ENCODE peak calls at places on chromosomes 1 and 21, in six cellular contexts. One of them, this sample, is unnamed.

GRCh38 chr1:173127369-173128307 is 76.9 kb upstream of the TNFSF18 start:
- DNase-seq in HCT116: no peak
- DNase-seq in GM12878: no peak
- DNase-seq in K562: no peak
- DNase-seq in NB4: no peak
- DNase-seq in A549: no peak
- DNase-seq in this sample: no peak

GRCh38 chr1:167899253-167899681 is 14.7 kb downstream of the ADCY10 start:
- DNase-seq in HCT116: no peak
- DNase-seq in GM12878: peak; percentile 55
- DNase-seq in K562: no peak
- DNase-seq in NB4: no peak
- DNase-seq in A549: no peak
- DNase-seq in this sample: no peak

GRCh38 chr1:62774971-62775578 is 8.9 kb upstream of the ATG4C start:
- DNase-seq in HCT116: no peak
- DNase-seq in GM12878: no peak
- DNase-seq in K562: peak; percentile 32
- DNase-seq in NB4: peak; percentile 37
- DNase-seq in A549: no peak
- DNase-seq in this sample: no peak

GRCh38 chr21:31117046-31117916 is 79.0 kb upstream of the KRTAP19-8 start:
- DNase-seq in HCT116: peak; percentile 50
- DNase-seq in GM12878: no peak
- DNase-seq in K562: no peak
- DNase-seq in NB4: peak; percentile 31
- DNase-seq in A549: peak; percentile 9
- DNase-seq in this sample: no peak

GRCh38 chr1:113390871-113391642 is 742 bp downstream of the MAGI3 start:
- DNase-seq in HCT116: no peak
- DNase-seq in GM12878: no peak
- DNase-seq in K562: peak; percentile 53
- DNase-seq in NB4: peak; percentile 47
- DNase-seq in A549: peak; percentile 8
- DNase-seq in this sample: peak; percentile 39

GRCh38 chr1:245856944-245857531 is 650.0 kb downstream of the SMYD3 start:
- DNase-seq in HCT116: no peak
- DNase-seq in GM12878: no peak
- DNase-seq in K562: no peak
- DNase-seq in NB4: no peak
- DNase-seq in A549: no peak
- DNase-seq in this sample: no peak

GRCh38 chr21:29149771-29150425 is 19.5 kb downstream of the MAP3K7CL start:
- DNase-seq in HCT116: no peak
- DNase-seq in GM12878: no peak
- DNase-seq in K562: no peak
- DNase-seq in NB4: no peak
- DNase-seq in A549: no peak
- DNase-seq in this sample: no peak

GRCh38 chr1:26127235-26128163 is 15.9 kb downstream of the PDIK1L start:
- DNase-seq in HCT116: no peak
- DNase-seq in GM12878: no peak
- DNase-seq in K562: peak; percentile 68
- DNase-seq in NB4: peak; percentile 47
- DNase-seq in A549: no peak
- DNase-seq in this sample: no peak

GRCh38 chr1:7384679-7385078 is 386.4 kb upstream of the VAMP3 start:
- DNase-seq in HCT116: no peak
- DNase-seq in GM12878: no peak
- DNase-seq in K562: no peak
- DNase-seq in NB4: no peak
- DNase-seq in A549: no peak
- DNase-seq in this sample: no peak

GRCh38 chr1:51666463-51666862 is 49.6 kb downstream of the OSBPL9 start:
- DNase-seq in HCT116: no peak
- DNase-seq in GM12878: no peak
- DNase-seq in K562: no peak
- DNase-seq in NB4: no peak
- DNase-seq in A549: no peak
- DNase-seq in this sample: no peak

GRCh38 chr1:180343931-180344406 is 113.9 kb downstream of the LHX4 start:
- DNase-seq in HCT116: no peak
- DNase-seq in GM12878: peak; percentile 30
- DNase-seq in K562: peak; percentile 12
- DNase-seq in NB4: peak; percentile 27
- DNase-seq in A549: no peak
- DNase-seq in this sample: no peak

GRCh38 chr1:231724041-231724440 is 97.5 kb downstream of the DISC1 start:
- DNase-seq in HCT116: no peak
- DNase-seq in GM12878: no peak
- DNase-seq in K562: no peak
- DNase-seq in NB4: peak; percentile 84
- DNase-seq in A549: no peak
- DNase-seq in this sample: no peak

GRCh38 chr1:32900956-32901822 is at the start of gene TMEM54:
- DNase-seq in HCT116: no peak
- DNase-seq in GM12878: no peak
- DNase-seq in K562: peak; percentile 69
- DNase-seq in NB4: peak; percentile 34
- DNase-seq in A549: no peak
- DNase-seq in this sample: peak; percentile 45

GRCh38 chr1:25068829-25069228 is 138.8 kb upstream of the RUNX3 start:
- DNase-seq in HCT116: no peak
- DNase-seq in GM12878: no peak
- DNase-seq in K562: peak; percentile 20
- DNase-seq in NB4: no peak
- DNase-seq in A549: no peak
- DNase-seq in this sample: no peak

GRCh38 chr21:44801468-44802395 is at the start of gene UBE2G2:
- DNase-seq in HCT116: peak; percentile 27
- DNase-seq in GM12878: no peak
- DNase-seq in K562: peak; percentile 94
- DNase-seq in NB4: peak; percentile 87
- DNase-seq in A549: peak; percentile 72
- DNase-seq in this sample: peak; percentile 71

GRCh38 chr21:39221997-39222486 is 38.8 kb upstream of the PSMG1 start:
- DNase-seq in HCT116: no peak
- DNase-seq in GM12878: no peak
- DNase-seq in K562: no peak
- DNase-seq in NB4: no peak
- DNase-seq in A549: no peak
- DNase-seq in this sample: no peak

GRCh38 chr21:43959231-43960041 is 52.7 kb upstream of the TRAPPC10 start:
- DNase-seq in HCT116: no peak
- DNase-seq in GM12878: no peak
- DNase-seq in K562: no peak
- DNase-seq in NB4: no peak
- DNase-seq in A549: no peak
- DNase-seq in this sample: no peak

GRCh38 chr1:99825098-99825497 is 25.1 kb upstream of the AGL start:
- DNase-seq in HCT116: no peak
- DNase-seq in GM12878: no peak
- DNase-seq in K562: no peak
- DNase-seq in NB4: no peak
- DNase-seq in A549: no peak
- DNase-seq in this sample: no peak

GRCh38 chr21:26147535-26147934 is 23.0 kb downstream of the APP start:
- DNase-seq in HCT116: no peak
- DNase-seq in GM12878: no peak
- DNase-seq in K562: no peak
- DNase-seq in NB4: no peak
- DNase-seq in A549: no peak
- DNase-seq in this sample: no peak

GRCh38 chr1:227002531-227003049 is 62.5 kb downstream of the COQ8A start:
- DNase-seq in HCT116: no peak
- DNase-seq in GM12878: no peak
- DNase-seq in K562: no peak
- DNase-seq in NB4: no peak
- DNase-seq in A549: no peak
- DNase-seq in this sample: no peak

GRCh38 chr1:27603320-27603961 is 503 bp downstream of the AHDC1 start:
- DNase-seq in HCT116: no peak
- DNase-seq in GM12878: no peak
- DNase-seq in K562: no peak
- DNase-seq in NB4: peak; percentile 58
- DNase-seq in A549: peak; percentile 35
- DNase-seq in this sample: no peak

GRCh38 chr21:46141767-46142580 is 13.4 kb downstream of the FTCD start:
- DNase-seq in HCT116: no peak
- DNase-seq in GM12878: no peak
- DNase-seq in K562: no peak
- DNase-seq in NB4: no peak
- DNase-seq in A549: no peak
- DNase-seq in this sample: no peak

GRCh38 chr1:185441608-185442007 is 124.6 kb upstream of the IVNS1ABP start:
- DNase-seq in HCT116: no peak
- DNase-seq in GM12878: no peak
- DNase-seq in K562: peak; percentile 19
- DNase-seq in NB4: no peak
- DNase-seq in A549: peak; percentile 21
- DNase-seq in this sample: no peak

GRCh38 chr1:8408151-8408839 is 90.4 kb downstream of the SLC45A1 start:
- DNase-seq in HCT116: no peak
- DNase-seq in GM12878: no peak
- DNase-seq in K562: no peak
- DNase-seq in NB4: no peak
- DNase-seq in A549: no peak
- DNase-seq in this sample: no peak

GRCh38 chr1:200206340-200206739 is 178.8 kb downstream of the NR5A2 start:
- DNase-seq in HCT116: no peak
- DNase-seq in GM12878: no peak
- DNase-seq in K562: no peak
- DNase-seq in NB4: peak; percentile 16
- DNase-seq in A549: peak; percentile 43
- DNase-seq in this sample: no peak
- TF ChIP-seq MAX in HCT116: no peak
- TF ChIP-seq MAX in GM12878: no peak
- TF ChIP-seq MAX in K562: no peak
- TF ChIP-seq MAX in NB4: no peak
- TF ChIP-seq MAX in A549: no peak
- TF ChIP-seq MAX in this sample: no peak

GRCh38 chr1:154808909-154809262 is 61.2 kb downstream of the KCNN3 start:
- DNase-seq in HCT116: no peak
- DNase-seq in GM12878: no peak
- DNase-seq in K562: no peak
- DNase-seq in NB4: no peak
- DNase-seq in A549: no peak
- DNase-seq in this sample: no peak
- TF ChIP-seq MAX in HCT116: no peak
- TF ChIP-seq MAX in GM12878: peak; percentile 4
- TF ChIP-seq MAX in K562: peak; percentile 40
- TF ChIP-seq MAX in NB4: no peak
- TF ChIP-seq MAX in A549: no peak
- TF ChIP-seq MAX in this sample: no peak

DNA sequence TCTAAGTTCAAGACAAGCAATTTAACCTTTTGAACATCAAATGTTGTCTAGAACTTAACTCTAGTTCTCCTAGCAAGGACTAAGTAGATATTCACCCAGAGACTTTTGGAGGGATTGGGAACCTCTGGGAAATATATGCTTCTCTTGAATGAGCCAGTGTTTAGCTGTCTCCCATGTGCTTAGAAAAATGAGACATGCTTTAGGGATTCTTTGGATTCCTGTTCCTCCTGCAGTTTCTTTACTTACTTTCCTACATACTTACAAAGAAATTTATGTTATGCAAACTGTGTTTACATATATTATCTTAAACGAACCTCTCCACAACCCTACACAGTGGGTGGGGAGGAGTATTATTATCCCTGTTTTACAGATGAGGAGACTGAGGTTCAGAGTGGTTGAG is 39.2 kb downstream of the RNASEL start:
- DNase-seq in HCT116: no peak
- DNase-seq in GM12878: no peak
- DNase-seq in K562: no peak
- DNase-seq in NB4: no peak
- DNase-seq in A549: no peak
- DNase-seq in this sample: no peak
- TF ChIP-seq MAX in HCT116: no peak
- TF ChIP-seq MAX in GM12878: no peak
- TF ChIP-seq MAX in K562: no peak
- TF ChIP-seq MAX in NB4: no peak
- TF ChIP-seq MAX in A549: no peak
- TF ChIP-seq MAX in this sample: no peak

DNA sequence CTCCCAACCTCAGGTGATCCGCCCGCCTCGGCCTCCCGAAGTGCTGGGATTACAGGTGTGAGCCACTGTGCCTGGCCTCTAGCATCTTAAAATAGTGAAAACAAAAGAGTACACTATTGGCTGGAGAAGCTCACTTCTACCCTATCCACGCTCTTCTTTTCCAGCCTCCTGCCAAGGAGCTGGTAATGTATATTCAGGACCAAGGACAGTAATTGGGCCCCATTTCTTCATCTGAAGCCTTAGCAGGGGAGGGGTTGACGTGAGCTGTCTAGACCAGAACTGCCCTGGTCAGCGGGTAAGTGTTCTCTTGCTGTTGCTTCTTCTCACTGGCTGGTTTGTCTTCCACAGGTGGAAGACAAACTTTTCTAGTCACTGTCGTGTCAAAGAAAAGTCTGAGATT is 70.2 kb downstream of the DNM3 start:
- DNase-seq in HCT116: no peak
- DNase-seq in GM12878: no peak
- DNase-seq in K562: peak; percentile 11
- DNase-seq in NB4: peak; percentile 6
- DNase-seq in A549: no peak
- DNase-seq in this sample: no peak
- TF ChIP-seq MAX in HCT116: no peak
- TF ChIP-seq MAX in GM12878: no peak
- TF ChIP-seq MAX in K562: no peak
- TF ChIP-seq MAX in NB4: no peak
- TF ChIP-seq MAX in A549: no peak
- TF ChIP-seq MAX in this sample: no peak

GRCh38 chr1:2545754-2546514 is 10.2 kb upstream of the TNFRSF14 start:
- DNase-seq in HCT116: peak; percentile 82
- DNase-seq in GM12878: peak; percentile 80
- DNase-seq in K562: peak; percentile 96
- DNase-seq in NB4: peak; percentile 86
- DNase-seq in A549: peak; percentile 88
- DNase-seq in this sample: peak; percentile 93

GRCh38 chr1:2546515-2547209 is 9.5 kb upstream of the TNFRSF14 start:
- DNase-seq in HCT116: peak; percentile 85
- DNase-seq in GM12878: peak; percentile 82
- DNase-seq in K562: peak; percentile 98
- DNase-seq in NB4: peak; percentile 95
- DNase-seq in A549: peak; percentile 90
- DNase-seq in this sample: peak; percentile 83

GRCh38 chr1:2547210-2548067 is 8.7 kb upstream of the TNFRSF14 start:
- DNase-seq in HCT116: no peak
- DNase-seq in GM12878: no peak
- DNase-seq in K562: no peak
- DNase-seq in NB4: peak; percentile 59
- DNase-seq in A549: no peak
- DNase-seq in this sample: no peak

GRCh38 chr1:2544875-2545638 is 11.1 kb upstream of the TNFRSF14 start:
- DNase-seq in HCT116: no peak
- DNase-seq in GM12878: no peak
- DNase-seq in K562: peak; percentile 80
- DNase-seq in NB4: no peak
- DNase-seq in A549: no peak
- DNase-seq in this sample: no peak

GRCh38 chr1:2548068-2548589 is 8.0 kb upstream of the TNFRSF14 start:
- DNase-seq in HCT116: peak; percentile 70
- DNase-seq in GM12878: peak; percentile 50
- DNase-seq in K562: peak; percentile 90
- DNase-seq in NB4: peak; percentile 82
- DNase-seq in A549: peak; percentile 78
- DNase-seq in this sample: peak; percentile 87
- TF ChIP-seq MAX in HCT116: no peak
- TF ChIP-seq MAX in GM12878: no peak
- TF ChIP-seq MAX in K562: no peak
- TF ChIP-seq MAX in NB4: peak; percentile 58
- TF ChIP-seq MAX in A549: no peak
- TF ChIP-seq MAX in this sample: peak; percentile 20

This sample was measured in WTC11.